ENCODE peak calls at places on chromosomes 6 and 20, in nine cellular contexts. One of them, this sample, is unnamed.

GRCh38 chr6:127618729-127619128 is 41.8 kb downstream of the C6orf58 start:
- DNase-seq in fibroblast of pulmonary artery: peak
- DNase-seq in CD4-positive, alpha-beta T cell: no peak
- DNase-seq in thyroid gland: no peak
- DNase-seq in HTR-8/SVneo: no peak
- DNase-seq in BJ: no peak
- DNase-seq in kidney epithelial cell: no peak
- DNase-seq in DMS153: no peak
- DNase-seq in memory B cell: no peak
- DNase-seq in this sample: no peak

GRCh38 chr6:155256122-155256795 is 7.6 kb upstream of the CLDN20 start:
- DNase-seq in BJ: no peak
- DNase-seq in kidney epithelial cell: no peak
- DNase-seq in HTR-8/SVneo: no peak
- DNase-seq in DMS153: no peak
- DNase-seq in thyroid gland: no peak
- DNase-seq in CD4-positive, alpha-beta T cell: no peak
- DNase-seq in memory B cell: no peak
- DNase-seq in fibroblast of pulmonary artery: no peak
- DNase-seq in this sample: no peak

GRCh38 chr20:47784599-47785320 is 521 bp downstream of the SULF2 start:
- DNase-seq in BJ: no peak
- DNase-seq in memory B cell: no peak
- DNase-seq in kidney epithelial cell: no peak
- DNase-seq in fibroblast of pulmonary artery: peak
- DNase-seq in DMS153: peak
- DNase-seq in HTR-8/SVneo: peak
- DNase-seq in CD4-positive, alpha-beta T cell: no peak
- DNase-seq in thyroid gland: peak
- DNase-seq in this sample: peak

GRCh38 chr6:132132420-132132819 is 181.2 kb upstream of the CCN2 start:
- DNase-seq in HTR-8/SVneo: no peak
- DNase-seq in BJ: no peak
- DNase-seq in DMS153: no peak
- DNase-seq in kidney epithelial cell: peak
- DNase-seq in CD4-positive, alpha-beta T cell: no peak
- DNase-seq in thyroid gland: peak
- DNase-seq in fibroblast of pulmonary artery: peak
- DNase-seq in memory B cell: no peak
- DNase-seq in this sample: no peak

GRCh38 chr6:52253494-52253893 is 9.2 kb upstream of the IL17F start:
- DNase-seq in BJ: no peak
- DNase-seq in fibroblast of pulmonary artery: peak
- DNase-seq in kidney epithelial cell: no peak
- DNase-seq in thyroid gland: no peak
- DNase-seq in memory B cell: no peak
- DNase-seq in DMS153: no peak
- DNase-seq in CD4-positive, alpha-beta T cell: no peak
- DNase-seq in HTR-8/SVneo: no peak
- DNase-seq in this sample: peak

GRCh38 chr6:9405369-9405768 is 970.0 kb upstream of the SLC35B3 start:
- DNase-seq in fibroblast of pulmonary artery: peak
- DNase-seq in CD4-positive, alpha-beta T cell: no peak
- DNase-seq in HTR-8/SVneo: peak
- DNase-seq in BJ: peak
- DNase-seq in memory B cell: no peak
- DNase-seq in DMS153: no peak
- DNase-seq in thyroid gland: no peak
- DNase-seq in kidney epithelial cell: peak
- DNase-seq in this sample: peak

GRCh38 chr6:158758941-158759479 is 60.2 kb downstream of the EZR start:
- DNase-seq in CD4-positive, alpha-beta T cell: no peak
- DNase-seq in DMS153: peak
- DNase-seq in thyroid gland: no peak
- DNase-seq in fibroblast of pulmonary artery: no peak
- DNase-seq in BJ: no peak
- DNase-seq in memory B cell: no peak
- DNase-seq in kidney epithelial cell: no peak
- DNase-seq in HTR-8/SVneo: no peak
- DNase-seq in this sample: no peak

GRCh38 chr20:18046535-18046934 is 11.2 kb downstream of the OVOL2 start:
- DNase-seq in BJ: no peak
- DNase-seq in memory B cell: no peak
- DNase-seq in thyroid gland: no peak
- DNase-seq in kidney epithelial cell: no peak
- DNase-seq in HTR-8/SVneo: no peak
- DNase-seq in CD4-positive, alpha-beta T cell: no peak
- DNase-seq in fibroblast of pulmonary artery: no peak
- DNase-seq in DMS153: no peak
- DNase-seq in this sample: no peak

GRCh38 chr6:30002871-30003270 is 58.2 kb upstream of the POLR1H start:
- DNase-seq in CD4-positive, alpha-beta T cell: no peak
- DNase-seq in HTR-8/SVneo: no peak
- DNase-seq in memory B cell: no peak
- DNase-seq in BJ: no peak
- DNase-seq in thyroid gland: no peak
- DNase-seq in DMS153: no peak
- DNase-seq in kidney epithelial cell: no peak
- DNase-seq in fibroblast of pulmonary artery: peak
- DNase-seq in this sample: peak

GRCh38 chr6:15439410-15440022 is 193.6 kb downstream of the JARID2 start:
- DNase-seq in thyroid gland: no peak
- DNase-seq in CD4-positive, alpha-beta T cell: no peak
- DNase-seq in fibroblast of pulmonary artery: no peak
- DNase-seq in HTR-8/SVneo: no peak
- DNase-seq in BJ: no peak
- DNase-seq in DMS153: no peak
- DNase-seq in memory B cell: no peak
- DNase-seq in kidney epithelial cell: no peak
- DNase-seq in this sample: no peak

GRCh38 chr6:97218912-97219311 is 64.1 kb downstream of the MMS22L start:
- DNase-seq in kidney epithelial cell: no peak
- DNase-seq in BJ: no peak
- DNase-seq in DMS153: no peak
- DNase-seq in memory B cell: no peak
- DNase-seq in fibroblast of pulmonary artery: no peak
- DNase-seq in CD4-positive, alpha-beta T cell: no peak
- DNase-seq in HTR-8/SVneo: no peak
- DNase-seq in thyroid gland: no peak
- DNase-seq in this sample: no peak

GRCh38 chr6:138017156-138017757 is 90.0 kb downstream of the PERP start:
- DNase-seq in HTR-8/SVneo: no peak
- DNase-seq in BJ: no peak
- DNase-seq in memory B cell: no peak
- DNase-seq in CD4-positive, alpha-beta T cell: no peak
- DNase-seq in fibroblast of pulmonary artery: peak
- DNase-seq in thyroid gland: no peak
- DNase-seq in DMS153: no peak
- DNase-seq in kidney epithelial cell: no peak
- DNase-seq in this sample: no peak

GRCh38 chr6:72622094-72622540 is 253 bp downstream of the KCNQ5 start:
- DNase-seq in CD4-positive, alpha-beta T cell: no peak
- DNase-seq in memory B cell: peak
- DNase-seq in thyroid gland: peak
- DNase-seq in kidney epithelial cell: no peak
- DNase-seq in DMS153: no peak
- DNase-seq in HTR-8/SVneo: peak
- DNase-seq in fibroblast of pulmonary artery: peak
- DNase-seq in BJ: no peak
- DNase-seq in this sample: peak

GRCh38 chr6:45538636-45539035 is 160.9 kb upstream of the SUPT3H start:
- DNase-seq in BJ: no peak
- DNase-seq in thyroid gland: peak
- DNase-seq in DMS153: no peak
- DNase-seq in kidney epithelial cell: no peak
- DNase-seq in memory B cell: no peak
- DNase-seq in fibroblast of pulmonary artery: peak
- DNase-seq in HTR-8/SVneo: no peak
- DNase-seq in CD4-positive, alpha-beta T cell: no peak
- DNase-seq in this sample: no peak

GRCh38 chr6:49646130-49646824 is 9.6 kb upstream of the RHAG start:
- DNase-seq in BJ: no peak
- DNase-seq in DMS153: no peak
- DNase-seq in CD4-positive, alpha-beta T cell: no peak
- DNase-seq in thyroid gland: no peak
- DNase-seq in HTR-8/SVneo: no peak
- DNase-seq in memory B cell: no peak
- DNase-seq in kidney epithelial cell: no peak
- DNase-seq in fibroblast of pulmonary artery: no peak
- DNase-seq in this sample: no peak

GRCh38 chr6:166540631-166541331 is 45.7 kb downstream of the RAMACL start:
- DNase-seq in kidney epithelial cell: no peak
- DNase-seq in DMS153: no peak
- DNase-seq in memory B cell: peak
- DNase-seq in thyroid gland: no peak
- DNase-seq in fibroblast of pulmonary artery: no peak
- DNase-seq in CD4-positive, alpha-beta T cell: peak
- DNase-seq in BJ: no peak
- DNase-seq in HTR-8/SVneo: no peak
- DNase-seq in this sample: no peak

GRCh38 chr6:166567107-166567506 is 19.4 kb downstream of the RAMACL start:
- DNase-seq in BJ: peak
- DNase-seq in fibroblast of pulmonary artery: peak
- DNase-seq in CD4-positive, alpha-beta T cell: no peak
- DNase-seq in memory B cell: no peak
- DNase-seq in kidney epithelial cell: peak
- DNase-seq in thyroid gland: no peak
- DNase-seq in HTR-8/SVneo: no peak
- DNase-seq in DMS153: no peak
- DNase-seq in this sample: peak

GRCh38 chr6:138424004-138424904 is 20.2 kb downstream of the HEBP2 start:
- DNase-seq in HTR-8/SVneo: no peak
- DNase-seq in thyroid gland: no peak
- DNase-seq in DMS153: no peak
- DNase-seq in kidney epithelial cell: no peak
- DNase-seq in fibroblast of pulmonary artery: no peak
- DNase-seq in memory B cell: no peak
- DNase-seq in CD4-positive, alpha-beta T cell: no peak
- DNase-seq in BJ: no peak
- DNase-seq in this sample: no peak

GRCh38 chr20:43389839-43390626 is 67.7 kb upstream of the SRSF6 start:
- DNase-seq in CD4-positive, alpha-beta T cell: no peak
- DNase-seq in HTR-8/SVneo: no peak
- DNase-seq in kidney epithelial cell: no peak
- DNase-seq in DMS153: no peak
- DNase-seq in fibroblast of pulmonary artery: no peak
- DNase-seq in thyroid gland: no peak
- DNase-seq in memory B cell: no peak
- DNase-seq in BJ: no peak
- DNase-seq in this sample: no peak

GRCh38 chr6:159880412-159880811 is 10.4 kb upstream of the MAS1 start:
- DNase-seq in DMS153: no peak
- DNase-seq in fibroblast of pulmonary artery: no peak
- DNase-seq in memory B cell: no peak
- DNase-seq in kidney epithelial cell: no peak
- DNase-seq in BJ: no peak
- DNase-seq in thyroid gland: no peak
- DNase-seq in HTR-8/SVneo: no peak
- DNase-seq in CD4-positive, alpha-beta T cell: no peak
- DNase-seq in this sample: no peak

GRCh38 chr6:79170915-79171314 is 63.6 kb downstream of the HMGN3 start:
- DNase-seq in thyroid gland: no peak
- DNase-seq in memory B cell: no peak
- DNase-seq in BJ: no peak
- DNase-seq in CD4-positive, alpha-beta T cell: no peak
- DNase-seq in HTR-8/SVneo: no peak
- DNase-seq in DMS153: peak
- DNase-seq in fibroblast of pulmonary artery: peak
- DNase-seq in kidney epithelial cell: peak
- DNase-seq in this sample: no peak

GRCh38 chr6:138970856-138971425 is 17.1 kb downstream of the REPS1 start:
- DNase-seq in HTR-8/SVneo: peak
- DNase-seq in kidney epithelial cell: peak
- DNase-seq in DMS153: no peak
- DNase-seq in BJ: peak
- DNase-seq in memory B cell: no peak
- DNase-seq in CD4-positive, alpha-beta T cell: no peak
- DNase-seq in fibroblast of pulmonary artery: peak
- DNase-seq in thyroid gland: no peak
- DNase-seq in this sample: peak

GRCh38 chr6:36340671-36341454 is 4.2 kb upstream of the BNIP5 start:
- DNase-seq in BJ: no peak
- DNase-seq in fibroblast of pulmonary artery: peak
- DNase-seq in DMS153: no peak
- DNase-seq in kidney epithelial cell: no peak
- DNase-seq in memory B cell: peak
- DNase-seq in thyroid gland: peak
- DNase-seq in HTR-8/SVneo: peak
- DNase-seq in CD4-positive, alpha-beta T cell: peak
- DNase-seq in this sample: peak

This sample was measured in AG08396.